ENCODE peak calls at places on chromosomes 2 and 18, in five cellular contexts. One of them, this sample, is unnamed.

GRCh38 chr18:57806891-57807280 is 3.8 kb upstream of the ATP8B1 start:
- DNase-seq in pancreas: no peak
- DNase-seq in body of pancreas: no peak
- DNase-seq in epithelial cell of proximal tubule: no peak
- DNase-seq in Calu3: no peak
- DNase-seq in this sample: no peak

GRCh38 chr2:71702971-71703898 is 249.9 kb downstream of the DYSF start:
- DNase-seq in Calu3: no peak
- DNase-seq in body of pancreas: no peak
- DNase-seq in pancreas: no peak
- DNase-seq in epithelial cell of proximal tubule: no peak
- DNase-seq in this sample: no peak

GRCh38 chr2:97740590-97741182 is 27.3 kb downstream of the ZAP70 start:
- DNase-seq in body of pancreas: peak
- DNase-seq in pancreas: peak
- DNase-seq in Calu3: peak
- DNase-seq in epithelial cell of proximal tubule: no peak
- DNase-seq in this sample: peak

GRCh38 chr2:3634631-3635091 is 23.3 kb upstream of the ALLC start:
- DNase-seq in Calu3: no peak
- DNase-seq in body of pancreas: no peak
- DNase-seq in pancreas: no peak
- DNase-seq in epithelial cell of proximal tubule: no peak
- DNase-seq in this sample: no peak

GRCh38 chr18:1464444-1465217 is 560.0 kb downstream of the ADCYAP1 start:
- DNase-seq in body of pancreas: no peak
- DNase-seq in Calu3: no peak
- DNase-seq in epithelial cell of proximal tubule: no peak
- DNase-seq in pancreas: no peak
- DNase-seq in this sample: no peak

GRCh38 chr18:55489742-55490055 is 98.3 kb downstream of the TCF4 start:
- DNase-seq in body of pancreas: no peak
- DNase-seq in epithelial cell of proximal tubule: no peak
- DNase-seq in pancreas: no peak
- DNase-seq in Calu3: no peak
- DNase-seq in this sample: no peak

GRCh38 chr2:132400169-132400900 is 16.3 kb upstream of the GPR39 start:
- DNase-seq in Calu3: no peak
- DNase-seq in pancreas: no peak
- DNase-seq in body of pancreas: peak
- DNase-seq in epithelial cell of proximal tubule: no peak
- DNase-seq in this sample: peak

GRCh38 chr18:24176727-24177416 is 38.0 kb downstream of the CABYR start:
- DNase-seq in pancreas: peak
- DNase-seq in Calu3: peak
- DNase-seq in body of pancreas: peak
- DNase-seq in epithelial cell of proximal tubule: no peak
- DNase-seq in this sample: peak

GRCh38 chr18:7711495-7711894 is 144.4 kb downstream of the PTPRM start:
- DNase-seq in Calu3: no peak
- DNase-seq in body of pancreas: no peak
- DNase-seq in epithelial cell of proximal tubule: no peak
- DNase-seq in pancreas: no peak
- DNase-seq in this sample: no peak

GRCh38 chr2:109482371-109482841 is 131.4 kb downstream of the SEPTIN10 start:
- DNase-seq in pancreas: no peak
- DNase-seq in epithelial cell of proximal tubule: no peak
- DNase-seq in body of pancreas: no peak
- DNase-seq in Calu3: no peak
- DNase-seq in this sample: no peak

GRCh38 chr2:183868707-183869106 is 729.6 kb upstream of the ZNF804A start:
- DNase-seq in body of pancreas: no peak
- DNase-seq in epithelial cell of proximal tubule: no peak
- DNase-seq in pancreas: no peak
- DNase-seq in Calu3: no peak
- DNase-seq in this sample: no peak

GRCh38 chr2:122843503-122843902 is 1088.1 kb downstream of the TSN start:
- DNase-seq in epithelial cell of proximal tubule: no peak
- DNase-seq in body of pancreas: peak
- DNase-seq in pancreas: peak
- DNase-seq in Calu3: no peak
- DNase-seq in this sample: no peak

GRCh38 chr2:225570000-225570399 is 170.5 kb downstream of the NYAP2 start:
- DNase-seq in Calu3: no peak
- DNase-seq in epithelial cell of proximal tubule: no peak
- DNase-seq in body of pancreas: no peak
- DNase-seq in pancreas: no peak
- DNase-seq in this sample: no peak

GRCh38 chr2:46304635-46305034 is 7.4 kb downstream of the EPAS1 start:
- DNase-seq in body of pancreas: no peak
- DNase-seq in pancreas: no peak
- DNase-seq in Calu3: no peak
- DNase-seq in epithelial cell of proximal tubule: no peak
- DNase-seq in this sample: no peak

GRCh38 chr2:14872779-14873325 is 240.3 kb downstream of the LRATD1 start:
- DNase-seq in body of pancreas: no peak
- DNase-seq in pancreas: no peak
- DNase-seq in Calu3: no peak
- DNase-seq in epithelial cell of proximal tubule: no peak
- DNase-seq in this sample: no peak

GRCh38 chr2:108909275-108909823 is 79.7 kb downstream of the EDAR start:
- DNase-seq in pancreas: no peak
- DNase-seq in Calu3: no peak
- DNase-seq in body of pancreas: no peak
- DNase-seq in epithelial cell of proximal tubule: no peak
- DNase-seq in this sample: no peak

GRCh38 chr2:53802617-53803115 is 15.8 kb downstream of the ERLEC1 start:
- DNase-seq in epithelial cell of proximal tubule: no peak
- DNase-seq in body of pancreas: no peak
- DNase-seq in Calu3: no peak
- DNase-seq in pancreas: no peak
- DNase-seq in this sample: no peak

GRCh38 chr18:8081872-8082553 is 514.9 kb downstream of the PTPRM start:
- DNase-seq in body of pancreas: no peak
- DNase-seq in Calu3: no peak
- DNase-seq in epithelial cell of proximal tubule: no peak
- DNase-seq in pancreas: no peak
- DNase-seq in this sample: no peak

GRCh38 chr2:48799605-48800004 is 44.1 kb upstream of the LHCGR start:
- DNase-seq in pancreas: no peak
- DNase-seq in body of pancreas: no peak
- DNase-seq in epithelial cell of proximal tubule: no peak
- DNase-seq in Calu3: no peak
- DNase-seq in this sample: peak

GRCh38 chr2:44250376-44250775 is 24.9 kb upstream of the SLC3A1 start:
- DNase-seq in body of pancreas: no peak
- DNase-seq in Calu3: no peak
- DNase-seq in pancreas: no peak
- DNase-seq in epithelial cell of proximal tubule: no peak
- DNase-seq in this sample: no peak

GRCh38 chr2:99488587-99488998 is 1.2 kb downstream of the REV1 start:
- DNase-seq in epithelial cell of proximal tubule: no peak
- DNase-seq in pancreas: no peak
- DNase-seq in Calu3: no peak
- DNase-seq in body of pancreas: no peak
- DNase-seq in this sample: peak

This sample was measured in small intestine.